ENCODE peak calls at places on chromosomes 5 and 9, in four cellular contexts. One of them, this sample, is unnamed. For H3K4me1, the result is how much of the 10 kb centered on the place peaks cover.

GRCh38 chr9:68914751-68915150 is 99.2 kb downstream of the PRKACG start:
- DNase-seq in GM23338: no peak
- DNase-seq in hepatocyte: no peak
- DNase-seq in PC-3: no peak
- DNase-seq in this sample: no peak

GRCh38 chr5:152305525-152305924 is 99.6 kb downstream of the NMUR2 start:
- DNase-seq in GM23338: no peak
- DNase-seq in hepatocyte: no peak
- DNase-seq in PC-3: no peak
- DNase-seq in this sample: no peak

GRCh38 chr9:130899051-130899748 is 2.6 kb upstream of the QRFP start:
- DNase-seq in GM23338: no peak
- DNase-seq in hepatocyte: no peak
- DNase-seq in PC-3: no peak
- DNase-seq in this sample: no peak

GRCh38 chr5:101783241-101784095 is 512.6 kb downstream of the SLCO4C1 start:
- DNase-seq in GM23338: peak
- DNase-seq in hepatocyte: no peak
- DNase-seq in PC-3: peak
- DNase-seq in this sample: no peak

GRCh38 chr5:56102885-56103284 is 108.1 kb upstream of the IL6ST start:
- DNase-seq in GM23338: no peak
- DNase-seq in hepatocyte: no peak
- DNase-seq in PC-3: no peak
- DNase-seq in this sample: no peak

GRCh38 chr9:5879419-5880181 is 11.1 kb upstream of the MLANA start:
- DNase-seq in GM23338: peak
- DNase-seq in hepatocyte: peak
- DNase-seq in PC-3: peak
- DNase-seq in this sample: no peak

GRCh38 chr5:1521671-1522600 is 1.8 kb downstream of the LPCAT1 start:
- DNase-seq in GM23338: peak
- DNase-seq in hepatocyte: peak
- DNase-seq in PC-3: peak
- DNase-seq in this sample: no peak

GRCh38 chr9:136711751-136712689 is at the start of gene DIPK1B:
- DNase-seq in GM23338: peak
- DNase-seq in hepatocyte: peak
- DNase-seq in PC-3: no peak
- DNase-seq in this sample: peak

GRCh38 chr9:23552876-23553275 is 273.2 kb downstream of the ELAVL2 start:
- DNase-seq in GM23338: no peak
- DNase-seq in hepatocyte: no peak
- DNase-seq in PC-3: no peak
- DNase-seq in this sample: no peak

GRCh38 chr5:76927961-76928360 is 24.9 kb upstream of the CRHBP start:
- DNase-seq in GM23338: no peak
- DNase-seq in hepatocyte: no peak
- DNase-seq in PC-3: no peak
- DNase-seq in this sample: no peak

GRCh38 chr9:129944501-129945116 is 98.4 kb downstream of the FNBP1 start:
- DNase-seq in GM23338: no peak
- DNase-seq in hepatocyte: no peak
- DNase-seq in PC-3: no peak
- DNase-seq in this sample: peak

GRCh38 chr5:131671409-131671808 is 36.4 kb upstream of the RAPGEF6 start:
- DNase-seq in GM23338: no peak
- DNase-seq in hepatocyte: no peak
- DNase-seq in PC-3: no peak
- DNase-seq in this sample: no peak

GRCh38 chr9:123424131-123424530 is 68.1 kb downstream of the CRB2 start:
- DNase-seq in GM23338: no peak
- DNase-seq in hepatocyte: no peak
- DNase-seq in PC-3: no peak
- DNase-seq in this sample: no peak

GRCh38 chr5:607541-608285 is 4.4 kb upstream of the CEP72 start:
- DNase-seq in GM23338: no peak
- DNase-seq in hepatocyte: no peak
- DNase-seq in PC-3: no peak
- DNase-seq in this sample: peak

GRCh38 chr9:71202931-71203330 is 81.5 kb upstream of the TRPM3 start:
- DNase-seq in GM23338: no peak
- DNase-seq in hepatocyte: no peak
- DNase-seq in PC-3: no peak
- DNase-seq in this sample: no peak

GRCh38 chr9:80222466-80223169 is 650.9 kb downstream of the TLE4 start:
- DNase-seq in GM23338: no peak
- DNase-seq in hepatocyte: no peak
- DNase-seq in PC-3: no peak
- DNase-seq in this sample: no peak

GRCh38 chr5:66963559-66963971 is 233.0 kb downstream of the CD180 start:
- DNase-seq in GM23338: peak
- DNase-seq in hepatocyte: peak
- DNase-seq in PC-3: peak
- DNase-seq in this sample: no peak

GRCh38 chr9:96186601-96187011 is 115.4 kb downstream of the HSD17B3 start:
- DNase-seq in GM23338: peak
- DNase-seq in hepatocyte: peak
- DNase-seq in PC-3: peak
- DNase-seq in this sample: no peak

GRCh38 chr5:21573915-21574314 is 1279.2 kb downstream of the CDH12 start:
- DNase-seq in GM23338: no peak
- DNase-seq in hepatocyte: no peak
- DNase-seq in PC-3: no peak
- DNase-seq in this sample: no peak

GRCh38 chr9:136856541-136857141 is 4.5 kb downstream of the MAMDC4 start:
- DNase-seq in GM23338: no peak
- DNase-seq in hepatocyte: peak
- DNase-seq in PC-3: no peak
- DNase-seq in this sample: no peak

GRCh38 chr5:7894860-7895259 is 25.9 kb downstream of the MTRR start:
- DNase-seq in GM23338: no peak
- DNase-seq in hepatocyte: no peak
- DNase-seq in PC-3: no peak
- DNase-seq in this sample: no peak

GRCh38 chr9:127884427-127884911 is 7.0 kb upstream of the AK1 start:
- DNase-seq in GM23338: no peak
- DNase-seq in hepatocyte: no peak
- DNase-seq in PC-3: no peak
- DNase-seq in this sample: no peak

GRCh38 chr5:138180183-138180782 is 1.4 kb downstream of the KIF20A start:
- DNase-seq in GM23338: peak
- DNase-seq in hepatocyte: peak
- DNase-seq in PC-3: peak
- DNase-seq in this sample: peak

GRCh38 chr9:93268551-93269314 is 84.8 kb downstream of the WNK2 start:
- DNase-seq in GM23338: no peak
- DNase-seq in hepatocyte: peak
- DNase-seq in PC-3: no peak
- DNase-seq in this sample: peak

GRCh38 chr9:3508531-3509374 is 17.0 kb downstream of the RFX3 start:
- DNase-seq in GM23338: no peak
- DNase-seq in hepatocyte: no peak
- DNase-seq in PC-3: no peak
- DNase-seq in this sample: peak

GRCh38 chr5:173847102-173847501 is 41.0 kb upstream of the CPEB4 start:
- DNase-seq in GM23338: no peak
- DNase-seq in hepatocyte: no peak
- DNase-seq in PC-3: no peak
- DNase-seq in this sample: no peak

GRCh38 chr9:38385896-38386295 is 6.6 kb upstream of the ALDH1B1 start:
- DNase-seq in GM23338: no peak
- DNase-seq in hepatocyte: no peak
- DNase-seq in PC-3: no peak
- DNase-seq in this sample: no peak

GRCh38 chr9:14797442-14797841 is 74.9 kb upstream of the CER1 start:
- DNase-seq in GM23338: no peak
- DNase-seq in hepatocyte: no peak
- DNase-seq in PC-3: peak
- DNase-seq in this sample: no peak

GRCh38 chr9:132651259-132651658 is 18.5 kb downstream of the DDX31 start:
- DNase-seq in GM23338: no peak
- DNase-seq in hepatocyte: peak
- DNase-seq in PC-3: peak
- DNase-seq in this sample: peak

GRCh38 chr5:134911285-134912215 is 6.6 kb downstream of the PCBD2 start:
- DNase-seq in GM23338: no peak
- DNase-seq in hepatocyte: no peak
- DNase-seq in PC-3: no peak
- DNase-seq in this sample: no peak

GRCh38 chr5:109823597-109823996 is 133.9 kb downstream of the MAN2A1 start:
- DNase-seq in GM23338: no peak
- DNase-seq in hepatocyte: no peak
- DNase-seq in PC-3: peak
- DNase-seq in this sample: no peak

GRCh38 chr5:148125641-148126040 is 42.7 kb upstream of the SPINK14 start:
- DNase-seq in GM23338: peak
- DNase-seq in hepatocyte: peak
- DNase-seq in PC-3: peak
- DNase-seq in this sample: no peak
- H3K4me2 ChIP-seq in GM23338: no peak
- H3K4me2 ChIP-seq in hepatocyte: no peak
- H3K4me2 ChIP-seq in PC-3: no peak
- H3K4me2 ChIP-seq in this sample: no peak

DNA sequence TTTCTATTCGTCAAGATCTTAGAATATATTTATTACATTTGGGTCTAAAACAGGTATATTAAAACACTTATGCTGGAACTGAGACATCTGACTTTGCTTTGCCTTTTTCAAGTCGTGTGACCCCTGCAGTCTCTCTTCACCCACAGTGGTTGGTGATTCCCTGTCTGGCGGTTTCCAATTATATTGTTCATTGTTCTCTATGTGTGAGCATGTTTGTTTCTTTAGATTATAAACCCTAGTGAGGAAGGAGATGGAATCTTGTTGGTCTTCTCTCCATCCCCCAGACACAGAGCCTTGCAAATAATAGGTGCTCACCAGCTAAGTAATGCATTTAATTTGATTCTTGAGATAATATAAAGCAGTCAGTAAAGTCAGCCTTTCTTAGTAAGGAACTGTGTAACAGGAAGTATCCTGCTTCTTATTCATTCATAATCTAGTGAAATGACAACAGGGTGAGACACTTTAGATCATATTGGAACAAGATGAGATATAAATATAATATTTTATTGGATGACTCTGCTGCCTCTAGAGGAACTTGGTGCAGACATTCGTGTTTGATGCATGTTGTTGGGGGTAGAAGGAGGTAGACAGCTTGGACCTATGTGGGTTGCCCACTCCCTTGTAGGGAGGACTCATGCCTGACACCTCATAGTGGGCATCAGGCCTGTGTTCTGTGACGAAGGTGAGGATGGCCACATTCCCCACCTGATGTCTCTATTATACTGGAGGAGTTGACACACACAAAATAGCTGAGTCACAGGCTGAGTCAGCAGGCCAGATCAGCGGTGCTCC is 88.1 kb downstream of the FGF1 start:
- DNase-seq in GM23338: peak
- DNase-seq in hepatocyte: no peak
- DNase-seq in PC-3: peak
- DNase-seq in this sample: no peak
- TF ChIP-seq EZH2phosphoT487 in GM23338: no peak
- TF ChIP-seq EZH2phosphoT487 in hepatocyte: no peak
- TF ChIP-seq EZH2phosphoT487 in PC-3: peak
- TF ChIP-seq EZH2phosphoT487 in this sample: no peak

DNA sequence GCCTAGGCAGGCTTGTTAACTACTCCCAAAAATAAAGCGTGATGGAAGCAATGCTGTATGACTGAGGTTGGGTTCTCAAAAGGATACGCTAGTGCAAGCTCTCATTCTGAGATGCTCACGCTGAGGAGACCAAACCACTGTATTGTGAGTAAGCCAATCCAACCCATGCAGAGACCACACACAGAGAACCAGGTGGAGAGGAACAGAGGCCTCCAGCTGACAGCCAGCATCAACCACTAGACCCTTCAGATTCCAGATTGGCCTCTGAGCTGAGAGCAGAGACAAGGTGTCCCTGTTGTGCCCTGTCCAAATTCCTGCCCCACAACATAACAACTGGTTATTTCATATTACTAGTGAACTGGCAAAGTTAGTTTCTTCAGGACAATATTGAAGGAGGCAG is 4.5 kb downstream of the TSTD2 start:
- DNase-seq in GM23338: peak
- DNase-seq in hepatocyte: no peak
- DNase-seq in PC-3: no peak
- DNase-seq in this sample: no peak
- H3K4me1 ChIP-seq in GM23338: under half
- H3K4me1 ChIP-seq in hepatocyte: under half
- H3K4me1 ChIP-seq in PC-3: under half
- H3K4me1 ChIP-seq in this sample: under half

GRCh38 chr9:107638496-107638895 is 148.9 kb upstream of the KLF4 start:
- DNase-seq in GM23338: no peak
- DNase-seq in hepatocyte: no peak
- DNase-seq in PC-3: no peak
- DNase-seq in this sample: no peak

GRCh38 chr9:107636596-107637405 is 147.2 kb upstream of the KLF4 start:
- DNase-seq in GM23338: no peak
- DNase-seq in hepatocyte: no peak
- DNase-seq in PC-3: no peak
- DNase-seq in this sample: no peak

GRCh38 chr9:107639426-107639825 is 149.9 kb upstream of the KLF4 start:
- DNase-seq in GM23338: no peak
- DNase-seq in hepatocyte: no peak
- DNase-seq in PC-3: no peak
- DNase-seq in this sample: no peak

GRCh38 chr9:107637421-107638420 is 148.2 kb upstream of the KLF4 start:
- DNase-seq in GM23338: peak
- DNase-seq in hepatocyte: peak
- DNase-seq in PC-3: peak
- DNase-seq in this sample: no peak

DNA sequence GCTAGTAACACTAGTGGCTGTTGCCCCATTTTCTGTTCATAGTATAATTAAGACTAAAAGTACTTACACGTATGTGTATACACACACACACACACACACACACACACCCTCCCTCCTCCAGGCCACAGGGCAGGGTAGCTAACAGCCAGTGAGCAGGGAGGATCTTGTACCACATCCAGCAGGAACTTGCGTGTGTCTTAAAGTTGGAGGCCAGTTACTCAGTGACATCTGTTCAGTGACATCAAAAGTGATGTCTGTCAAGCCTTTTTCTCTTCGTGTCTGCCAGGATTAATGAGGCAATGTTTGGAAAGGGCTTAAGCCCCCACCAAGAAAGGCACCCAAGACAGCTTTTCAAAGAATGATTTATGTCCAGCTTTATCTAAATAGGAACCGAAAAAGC is 149.4 kb upstream of the KLF4 start:
- DNase-seq in GM23338: no peak
- DNase-seq in hepatocyte: peak
- DNase-seq in PC-3: no peak
- DNase-seq in this sample: peak
- H3K4me2 ChIP-seq in GM23338: peak
- H3K4me2 ChIP-seq in hepatocyte: peak
- H3K4me2 ChIP-seq in PC-3: peak
- H3K4me2 ChIP-seq in this sample: no peak